ENCODE peak calls at places on chromosomes 1 and 21, in six cellular contexts. K is fibroblast of the aortic adventitia, D is choroid plexus epithelial cell, F is Panc1, N is foreskin fibroblast, B is astrocyte of the spinal cord. M is an unnamed sample.

GRCh38 chr1:208065862-208066261 is 154.9 kb upstream of the CD34 start:
- DNase-seq in K (no peak), D (peak), F (no peak), N (no peak), B (peak), M (no peak)

GRCh38 chr21:36848875-36849274 is 117.6 kb downstream of the HLCS start:
- DNase-seq in K (no peak), D (no peak), F (no peak), N (no peak), B (no peak), M (no peak)

GRCh38 chr1:183816110-183816509 is 11.2 kb downstream of the RGL1 start:
- DNase-seq in K (no peak), D (no peak), F (no peak), N (no peak), B (no peak), M (no peak)

GRCh38 chr21:43808832-43809251 is 19.5 kb downstream of the RRP1 start:
- DNase-seq in K (no peak), D (no peak), F (no peak), N (no peak), B (no peak), M (no peak)

GRCh38 chr1:234957330-234958065 is 171.1 kb downstream of the TOMM20 start:
- DNase-seq in K (peak), D (peak), F (no peak), N (peak), B (peak), M (no peak)

GRCh38 chr1:4702464-4702863 is 48.1 kb downstream of the AJAP1 start:
- DNase-seq in K (no peak), D (no peak), F (no peak), N (no peak), B (no peak), M (no peak)

GRCh38 chr1:187051618-187052232 is 223.0 kb downstream of the PLA2G4A start:
- DNase-seq in K (peak), D (peak), F (peak), N (peak), B (peak), M (peak)

GRCh38 chr1:32246888-32247273 is at the start of gene FAM167B:
- DNase-seq in K (peak), D (peak), F (no peak), N (peak), B (no peak), M (no peak)

GRCh38 chr1:172723251-172723650 is 64.3 kb downstream of the FASLG start:
- DNase-seq in K (peak), D (peak), F (no peak), N (no peak), B (peak), M (no peak)

GRCh38 chr1:239550178-239550577 is 163.8 kb downstream of the CHRM3 start:
- DNase-seq in K (no peak), D (peak), F (no peak), N (no peak), B (no peak), M (no peak)

GRCh38 chr1:156845055-156845952 is 13.6 kb downstream of the INSRR start:
- DNase-seq in K (no peak), D (no peak), F (no peak), N (no peak), B (no peak), M (peak)

GRCh38 chr1:226560243-226560642 is 11.7 kb downstream of the STUM start:
- DNase-seq in K (no peak), D (no peak), F (no peak), N (no peak), B (no peak), M (no peak)

GRCh38 chr1:233172201-233172600 is 123.3 kb downstream of the PCNX2 start:
- DNase-seq in K (peak), D (peak), F (no peak), N (peak), B (peak), M (no peak)

GRCh38 chr1:72516264-72516663 is 233.9 kb upstream of the NEGR1 start:
- DNase-seq in K (peak), D (no peak), F (no peak), N (no peak), B (no peak), M (no peak)

GRCh38 chr1:221644663-221645258 is 97.1 kb downstream of the DUSP10 start:
- DNase-seq in K (no peak), D (no peak), F (no peak), N (no peak), B (no peak), M (peak)

GRCh38 chr1:179714623-179715022 is 28.5 kb upstream of the FAM163A start:
- DNase-seq in K (no peak), D (no peak), F (no peak), N (no peak), B (no peak), M (no peak)

GRCh38 chr1:108593448-108593847 is 33.5 kb downstream of the EEIG2 start:
- DNase-seq in K (no peak), D (no peak), F (no peak), N (no peak), B (no peak), M (no peak)

GRCh38 chr1:115705085-115706008 is 63.2 kb downstream of the CASQ2 start:
- DNase-seq in K (no peak), D (no peak), F (no peak), N (no peak), B (no peak), M (no peak)

GRCh38 chr1:231460614-231461013 is 38.5 kb upstream of the EGLN1 start:
- DNase-seq in K (no peak), D (peak), F (no peak), N (no peak), B (peak), M (peak)

GRCh38 chr1:156544592-156545102 is 27.7 kb downstream of the IQGAP3 start:
- DNase-seq in K (no peak), D (no peak), F (no peak), N (no peak), B (no peak), M (no peak)

GRCh38 chr1:64608651-64609048 is 136.2 kb upstream of the RAVER2 start:
- DNase-seq in K (no peak), D (no peak), F (no peak), N (no peak), B (no peak), M (no peak)

GRCh38 chr21:34886554-34887385 is 162.3 kb downstream of the RUNX1 start:
- DNase-seq in K (no peak), D (peak), F (no peak), N (no peak), B (peak), M (peak)

DNA sequence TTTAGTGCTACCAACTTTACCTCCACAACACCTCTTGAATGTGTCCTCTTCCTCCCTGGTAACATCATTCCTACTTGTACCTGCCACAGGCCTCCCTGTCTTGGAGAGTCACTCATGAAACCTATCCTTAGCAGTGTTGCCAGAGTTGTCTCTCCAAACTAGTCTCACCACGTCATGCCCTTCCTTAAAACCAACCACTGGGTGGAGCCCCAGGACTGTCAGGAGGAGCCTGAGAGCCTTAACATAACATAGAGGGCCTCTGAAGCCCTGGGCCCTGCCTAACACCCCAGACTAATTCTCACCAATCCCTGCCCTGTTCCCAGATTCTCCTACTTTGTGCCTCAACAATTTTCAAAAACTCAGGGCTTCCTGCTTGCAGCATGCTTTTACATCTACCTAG is 65.3 kb downstream of the ZNF697 start:
- DNase-seq in K (peak), D (peak), F (peak), N (peak), B (peak), M (peak)
- TF ChIP-seq CTCF in K (peak), D (peak), F (peak), N (peak), B (peak), M (peak)

GRCh38 chr1:165631403-165632151 is 543 bp downstream of the MGST3 start:
- DNase-seq in K (peak), D (peak), F (no peak), N (peak), B (peak), M (peak)
- TF ChIP-seq CTCF in K (peak), D (peak), F (peak), N (no peak), B (peak), M (no peak)

GRCh38 chr1:8362701-8363101 is 44.8 kb downstream of the SLC45A1 start:
- DNase-seq in K (no peak), D (no peak), F (no peak), N (no peak), B (no peak), M (no peak)
- TF ChIP-seq CTCF in K (no peak), D (no peak), F (no peak), N (no peak), B (no peak), M (no peak)

GRCh38 chr1:200180821-200181220 is 153.3 kb downstream of the NR5A2 start:
- DNase-seq in K (peak), D (peak), F (peak), N (peak), B (peak), M (no peak)
- TF ChIP-seq CTCF in K (peak), D (no peak), F (no peak), N (no peak), B (no peak), M (no peak)